ENCODE peak calls at places on chromosome 19, in nine cellular contexts. S is thoracic aorta, J is neuronal stem cell, W is IMR-90, N is BJ, M is MM.1S, L is adrenal gland, U is WERI-Rb-1, D is brain microvascular endothelial cell. Y is an unnamed sample.

GRCh38 chr19:9945319-9945966 is 9.1 kb upstream of the OLFM2 start:
- DNase-seq in S (peak; percentile 83), J (no peak), W (peak; percentile 100), N (peak; percentile 100), M (no peak), L (peak; percentile 79), U (no peak), D (peak; percentile 98), Y (peak; percentile 53)

GRCh38 chr19:32361574-32362317 is 16.3 kb downstream of the ZNF507 start:
- DNase-seq in S (no peak), J (no peak), W (no peak), N (no peak), M (no peak), L (no peak), U (no peak), D (no peak), Y (no peak)

GRCh38 chr19:42280761-42281174 is 11.7 kb downstream of the CIC start:
- DNase-seq in S (no peak), J (no peak), W (peak; percentile 17), N (no peak), M (no peak), L (peak; percentile 75), U (no peak), D (no peak), Y (peak; percentile 85)

GRCh38 chr19:45924891-45925447 is 10.4 kb upstream of the NANOS2 start:
- DNase-seq in S (no peak), J (no peak), W (no peak), N (no peak), M (no peak), L (no peak), U (no peak), D (no peak), Y (no peak)

GRCh38 chr19:18683109-18683954 is at the start of gene CRTC1:
- DNase-seq in S (peak; percentile 38), J (peak; percentile 89), W (peak; percentile 79), N (no peak), M (peak; percentile 89), L (peak; percentile 93), U (peak; percentile 92), D (peak; percentile 69), Y (peak; percentile 100)

GRCh38 chr19:9075064-9075964 is 11.5 kb upstream of the OR1M1 start:
- DNase-seq in S (peak; percentile 50), J (peak; percentile 40), W (peak; percentile 83), N (peak; percentile 3), M (no peak), L (peak; percentile 84), U (no peak), D (peak; percentile 97), Y (peak; percentile 63)

GRCh38 chr19:18723871-18724377 is 40.4 kb downstream of the CRTC1 start:
- DNase-seq in S (no peak), J (no peak), W (no peak), N (no peak), M (no peak), L (no peak), U (peak; percentile 46), D (no peak), Y (peak; percentile 49)

GRCh38 chr19:40584007-40584406 is 7.3 kb downstream of the SHKBP1 start:
- DNase-seq in S (no peak), J (no peak), W (no peak), N (no peak), M (no peak), L (no peak), U (no peak), D (peak; percentile 31), Y (no peak)

GRCh38 chr19:46841458-46842083 is 9.1 kb downstream of the AP2S1 start:
- DNase-seq in S (peak; percentile 47), J (no peak), W (peak; percentile 52), N (no peak), M (no peak), L (peak; percentile 67), U (no peak), D (peak; percentile 64), Y (peak; percentile 45)

GRCh38 chr19:47779524-47780214 is 1.2 kb downstream of the SELENOW start:
- DNase-seq in S (peak; percentile 52), J (no peak), W (no peak), N (no peak), M (no peak), L (no peak), U (no peak), D (no peak), Y (no peak)

GRCh38 chr19:3372413-3372812 is 6.0 kb downstream of the NFIC start:
- DNase-seq in S (no peak), J (no peak), W (no peak), N (no peak), M (no peak), L (no peak), U (no peak), D (no peak), Y (peak; percentile 41)

GRCh38 chr19:3369337-3370213 is 3.2 kb downstream of the NFIC start:
- DNase-seq in S (no peak), J (no peak), W (peak; percentile 63), N (no peak), M (no peak), L (peak; percentile 86), U (no peak), D (no peak), Y (peak; percentile 82)

GRCh38 chr19:3370214-3370720 is 3.9 kb downstream of the NFIC start:
- DNase-seq in S (no peak), J (no peak), W (no peak), N (no peak), M (no peak), L (peak; percentile 75), U (no peak), D (no peak), Y (peak; percentile 85)

GRCh38 chr19:3368848-3369336 is 2.5 kb downstream of the NFIC start:
- DNase-seq in S (no peak), J (no peak), W (peak; percentile 44), N (no peak), M (no peak), L (no peak), U (no peak), D (no peak), Y (no peak)

DNA sequence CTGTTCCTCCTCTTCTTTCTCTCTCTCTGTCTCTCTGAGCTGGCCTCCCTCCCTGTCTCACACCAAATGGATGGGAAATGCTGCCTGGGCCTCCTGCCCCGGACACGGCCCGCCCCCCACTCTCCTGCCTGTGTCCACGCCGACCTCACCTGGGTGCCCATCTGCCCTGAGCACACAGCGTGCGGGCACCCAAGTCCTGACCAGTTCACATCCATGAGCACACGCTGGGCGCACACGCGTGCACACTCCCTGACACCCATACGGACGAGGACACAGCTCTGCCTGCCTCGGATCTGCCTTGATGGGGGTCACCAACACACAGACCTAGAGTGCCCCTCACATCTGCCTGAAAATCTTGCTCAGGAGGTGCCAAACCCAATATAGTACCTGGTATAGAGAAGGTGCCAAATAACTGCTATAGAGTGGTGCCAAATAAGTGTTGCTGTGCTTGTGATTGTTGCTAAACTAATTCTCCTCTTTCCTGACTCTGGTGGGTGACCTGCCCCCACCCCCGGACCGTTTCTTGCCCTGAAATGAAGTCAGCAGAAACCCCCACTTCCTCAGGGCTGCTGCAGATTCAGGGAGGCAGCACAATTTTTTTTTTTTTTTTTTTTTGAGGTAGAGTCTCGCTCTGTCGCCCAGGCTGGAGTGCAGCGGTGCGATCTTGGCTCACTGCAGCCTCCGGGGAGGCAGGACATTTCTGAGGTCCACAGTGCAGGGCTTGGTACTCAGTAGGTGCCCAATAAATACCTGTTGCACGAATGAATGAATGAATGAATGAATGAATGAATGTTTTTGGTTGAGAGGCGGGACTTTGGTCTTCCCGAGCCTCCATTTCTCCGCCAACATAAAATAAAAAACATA is 4.6 kb downstream of the NFIC start:
- DNase-seq in S (no peak), J (no peak), W (no peak), N (no peak), M (no peak), L (no peak), U (no peak), D (no peak), Y (peak; percentile 56)
- H3K27me3 ChIP-seq in S (no peaks in the 10 kb centered on the region), J (peaks cover 28% of the 10 kb centered on the region), W (no peaks in the 10 kb centered on the region), N (no peaks in the 10 kb centered on the region), M (peaks cover 97% of the 10 kb centered on the region), L (no peaks in the 10 kb centered on the region), U (no peaks in the 10 kb centered on the region), D (no peaks in the 10 kb centered on the region), Y (peaks cover 68% of the 10 kb centered on the region)

GRCh38 chr19:34269489-34269888 is 15.1 kb downstream of the GARRE1 start:
- DNase-seq in S (no peak), J (no peak), W (no peak), N (no peak), M (no peak), L (no peak), U (no peak), D (no peak), Y (no peak)
- H3K4me3 ChIP-seq in S (peak overlapping the region; percentile 54), J (no peak overlapping the region), W (no peak overlapping the region), N (no peak overlapping the region), M (peak overlapping the region; percentile 21), L (no peak overlapping the region), U (no peak overlapping the region), D (no peak overlapping the region), Y (no peak overlapping the region)

GRCh38 chr19:52155596-52156359 is 15.6 kb downstream of the ZNF836 start:
- DNase-seq in S (no peak), J (no peak), W (no peak), N (no peak), M (no peak), L (no peak), U (no peak), D (no peak), Y (no peak)
- H3K36me3 ChIP-seq in S (peaks cover 54% of the 10 kb centered on the region), J (no peaks in the 10 kb centered on the region), W (peaks cover 17% of the 10 kb centered on the region), N (peaks cover 5% of the 10 kb centered on the region), M (no peaks in the 10 kb centered on the region), L (peaks cover 28% of the 10 kb centered on the region), U (peaks cover 15% of the 10 kb centered on the region), D (peaks cover 10% of the 10 kb centered on the region), Y (peaks cover 7% of the 10 kb centered on the region)

DNA sequence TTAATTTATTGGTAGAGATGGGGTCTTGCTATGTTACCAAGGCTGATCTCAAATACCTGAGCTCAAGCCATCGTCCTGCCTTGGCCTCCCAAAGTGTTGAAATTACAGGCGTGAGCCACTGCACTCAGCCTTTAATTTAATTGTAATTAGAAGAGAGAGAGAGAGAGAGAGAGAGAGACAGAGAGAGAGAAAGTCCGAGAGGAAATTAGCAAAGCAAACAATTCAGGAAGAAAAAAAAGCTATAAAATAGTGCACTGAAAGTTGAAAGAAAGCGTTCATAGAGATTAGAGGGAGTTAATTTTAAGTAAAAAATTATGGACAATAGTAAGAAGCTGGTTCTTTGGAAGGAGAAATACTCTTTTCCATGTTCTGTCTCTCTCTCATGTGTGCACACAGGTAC is 7.0 kb downstream of the GPR32 start:
- DNase-seq in S (no peak), J (no peak), W (no peak), N (no peak), M (no peak), L (no peak), U (no peak), D (no peak), Y (no peak)
- H3K27me3 ChIP-seq in S (no peaks in the 10 kb centered on the region), J (peaks cover 3% of the 10 kb centered on the region), W (peaks cover 32% of the 10 kb centered on the region), N (peaks cover 8% of the 10 kb centered on the region), M (peaks cover 91% of the 10 kb centered on the region), L (peaks cover 55% of the 10 kb centered on the region), U (peaks cover 51% of the 10 kb centered on the region), D (peaks cover 25% of the 10 kb centered on the region), Y (peaks cover 44% of the 10 kb centered on the region)

GRCh38 chr19:2268480-2268830 is 12.2 kb upstream of the JSRP1 start:
- DNase-seq in S (no peak), J (no peak), W (no peak), N (no peak), M (peak; percentile 10), L (no peak), U (no peak), D (no peak), Y (no peak)
- H3K4me3 ChIP-seq in S (peak overlapping the region; percentile 100), J (peak overlapping the region; percentile 100), W (no peak overlapping the region), N (no peak overlapping the region), M (peak overlapping the region; percentile 85), L (peak overlapping the region; percentile 75), U (peak overlapping the region; percentile 73), D (peak overlapping the region; percentile 62), Y (peak overlapping the region; percentile 59)